ENCODE peak calls at places on chromosomes 3 and 15, in eight cellular contexts. Y, S, F, V, N, M, W and G are unnamed samples.

GRCh38 chr15:69718916-69719315 is 266.3 kb downstream of the RPLP1 start:
- DNase-seq in Y (no peak), S (no peak), F (peak; percentile 90), V (no peak), N (no peak), M (no peak), W (peak; percentile 48), G (peak; percentile 9)

GRCh38 chr15:67762610-67763368 is 62.5 kb upstream of the SKOR1 start:
- DNase-seq in Y (peak; percentile 51), S (no peak), F (no peak), V (peak; percentile 26), N (no peak), M (no peak), W (no peak), G (no peak)

GRCh38 chr3:123449986-123450474 is 1.1 kb upstream of the ADCY5 start:
- DNase-seq in Y (no peak), S (no peak), F (no peak), V (no peak), N (no peak), M (peak; percentile 66), W (no peak), G (peak; percentile 62)

GRCh38 chr3:160472344-160472743 is 22.8 kb upstream of the TRIM59 start:
- DNase-seq in Y (no peak), S (no peak), F (no peak), V (no peak), N (no peak), M (no peak), W (no peak), G (no peak)

GRCh38 chr15:98524274-98524673 is 124.1 kb upstream of the IGF1R start:
- DNase-seq in Y (no peak), S (no peak), F (no peak), V (no peak), N (no peak), M (no peak), W (no peak), G (no peak)

GRCh38 chr3:74139648-74140047 is 474.8 kb downstream of the CNTN3 start:
- DNase-seq in Y (no peak), S (no peak), F (no peak), V (no peak), N (no peak), M (no peak), W (no peak), G (no peak)

GRCh38 chr3:10334461-10334860 is 13.5 kb upstream of the SEC13 start:
- DNase-seq in Y (no peak), S (peak; percentile 44), F (no peak), V (no peak), N (no peak), M (no peak), W (no peak), G (no peak)

GRCh38 chr15:83106994-83107840 is at the start of gene TM6SF1:
- DNase-seq in Y (peak; percentile 9), S (no peak), F (no peak), V (no peak), N (no peak), M (no peak), W (no peak), G (no peak)

GRCh38 chr3:73409405-73409804 is 215.3 kb downstream of the PDZRN3 start:
- DNase-seq in Y (no peak), S (peak; percentile 45), F (no peak), V (peak; percentile 87), N (no peak), M (no peak), W (no peak), G (no peak)

GRCh38 chr3:82000773-82001172 is 239.3 kb upstream of the GBE1 start:
- DNase-seq in Y (no peak), S (no peak), F (no peak), V (no peak), N (no peak), M (no peak), W (no peak), G (no peak)

GRCh38 chr15:66043264-66043663 is 174.0 kb downstream of the RAB11A start:
- DNase-seq in Y (no peak), S (no peak), F (no peak), V (no peak), N (no peak), M (no peak), W (no peak), G (no peak)

GRCh38 chr3:134407247-134407640 is 33.0 kb upstream of the AMOTL2 start:
- DNase-seq in Y (no peak), S (no peak), F (no peak), V (no peak), N (no peak), M (no peak), W (no peak), G (peak; percentile 15)